ENCODE peak calls at places on chromosome 9, in five cellular contexts. E is HepG2, O is GM23338, H is SK-N-SH, W is K562. D is an unnamed sample.
A peak's percentile ranks its signal among the peaks of the same experiment; 100 is the strongest.

GRCh38 chr9:127122176-127123151 is at the start of gene ANGPTL2:
- DNase-seq in E (peak; percentile 43), O (peak; percentile 92), H (peak; percentile 94), W (no peak), D (no peak)

GRCh38 chr9:99634185-99634584 is 187.5 kb upstream of the NR4A3 start:
- DNase-seq in E (no peak), O (no peak), H (no peak), W (no peak), D (no peak)

GRCh38 chr9:36874921-36875320 is 159.1 kb downstream of the PAX5 start:
- DNase-seq in E (no peak), O (no peak), H (no peak), W (no peak), D (no peak)

GRCh38 chr9:85237478-85237877 is 504.3 kb downstream of the AGTPBP1 start:
- DNase-seq in E (no peak), O (no peak), H (no peak), W (no peak), D (no peak)

GRCh38 chr9:121336705-121337104 is 33.3 kb downstream of the STOM start:
- DNase-seq in E (no peak), O (no peak), H (peak; percentile 54), W (no peak), D (no peak)

GRCh38 chr9:130624154-130624553 is 40.2 kb upstream of the PRDM12 start:
- DNase-seq in E (peak; percentile 16), O (no peak), H (no peak), W (no peak), D (no peak)

GRCh38 chr9:93673271-93673843 is 97.0 kb downstream of the PHF2 start:
- DNase-seq in E (no peak), O (no peak), H (peak; percentile 35), W (no peak), D (no peak)

GRCh38 chr9:109171926-109172325 is 4.9 kb upstream of the FRRS1L start:
- DNase-seq in E (no peak), O (no peak), H (no peak), W (peak; percentile 29), D (no peak)

GRCh38 chr9:110180713-110181434 is 27.1 kb downstream of the C9orf152 start:
- DNase-seq in E (peak; percentile 83), O (peak; percentile 31), H (no peak), W (no peak), D (peak; percentile 32)

GRCh38 chr9:7185612-7186011 is 427.8 kb downstream of the KDM4C start:
- DNase-seq in E (peak; percentile 42), O (peak; percentile 67), H (no peak), W (no peak), D (peak; percentile 7)

GRCh38 chr9:127204771-127205470 is 59.7 kb upstream of the GARNL3 start:
- DNase-seq in E (peak; percentile 31), O (peak; percentile 44), H (peak; percentile 62), W (peak; percentile 49), D (no peak)

GRCh38 chr9:68678430-68678829 is 26.6 kb upstream of the PIP5K1B start:
- DNase-seq in E (peak; percentile 46), O (peak; percentile 73), H (peak; percentile 4), W (peak; percentile 40), D (no peak)

GRCh38 chr9:125399666-125400065 is 138.0 kb downstream of the GAPVD1 start:
- DNase-seq in E (no peak), O (no peak), H (no peak), W (no peak), D (no peak)

GRCh38 chr9:130474131-130474530 is 29.4 kb downstream of the ASS1 start:
- DNase-seq in E (no peak), O (no peak), H (no peak), W (no peak), D (no peak)

GRCh38 chr9:135602789-135603481 is 36.4 kb downstream of the GLT6D1 start:
- DNase-seq in E (no peak), O (peak; percentile 69), H (peak; percentile 68), W (peak; percentile 62), D (peak; percentile 45)

GRCh38 chr9:137685886-137686420 is 67.1 kb downstream of the EHMT1 start:
- DNase-seq in E (no peak), O (no peak), H (no peak), W (no peak), D (no peak)

GRCh38 chr9:137688725-137689124 is 69.9 kb downstream of the EHMT1 start:
- DNase-seq in E (peak; percentile 79), O (no peak), H (no peak), W (peak; percentile 45), D (no peak)

GRCh38 chr9:137690939-137691647 is 72.3 kb downstream of the EHMT1 start:
- DNase-seq in E (no peak), O (no peak), H (no peak), W (no peak), D (no peak)

GRCh38 chr9:137689745-137690529 is 71.1 kb downstream of the EHMT1 start:
- DNase-seq in E (peak; percentile 73), O (no peak), H (no peak), W (no peak), D (no peak)

GRCh38 chr9:137688261-137688660 is 69.5 kb downstream of the EHMT1 start:
- DNase-seq in E (no peak), O (no peak), H (no peak), W (no peak), D (no peak)
- TF ChIP-seq REST in E (no peak), O (no peak), H (no peak), W (no peak), D (no peak)

GRCh38 chr9:21883642-21884041 is 81.2 kb downstream of the MTAP start:
- DNase-seq in E (no peak), O (peak; percentile 52), H (no peak), W (no peak), D (no peak)
- TF ChIP-seq POLR2AphosphoS5 in E (no peak), O (no peak), H (no peak), W (no peak), D (no peak)

DNA sequence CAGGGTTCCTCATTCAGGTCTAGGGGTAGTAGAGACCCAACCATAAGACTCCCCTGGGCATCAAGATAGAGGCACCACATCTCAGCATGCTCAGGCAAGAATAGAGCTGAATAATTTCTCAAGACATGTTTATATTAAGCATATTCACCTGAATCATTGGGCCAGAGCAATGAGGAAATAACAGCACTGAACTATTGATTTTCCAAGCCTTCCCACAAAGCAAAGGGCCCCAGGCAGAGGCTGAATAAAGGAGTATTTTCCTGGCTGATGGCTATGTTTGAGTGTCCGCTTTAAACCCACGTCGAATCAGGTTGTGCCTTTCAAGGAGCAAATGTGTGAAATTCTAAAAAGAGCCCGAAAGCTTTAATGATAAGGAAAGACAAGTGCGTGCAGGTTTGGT is 129.2 kb downstream of the HSD17B3 start:
- DNase-seq in E (no peak), O (no peak), H (no peak), W (no peak), D (no peak)
- H3K4me1 ChIP-seq in E (peaks cover 46% of the 10 kb centered on the region), O (peaks cover 13% of the 10 kb centered on the region), H (no peaks in the 10 kb centered on the region), W (no peaks in the 10 kb centered on the region), D (no peaks in the 10 kb centered on the region)

GRCh38 chr9:134317431-134318414 is 8.5 kb upstream of the RXRA start:
- DNase-seq in E (no peak), O (no peak), H (no peak), W (no peak), D (no peak)

GRCh38 chr9:134318481-134318891 is 7.8 kb upstream of the RXRA start:
- DNase-seq in E (no peak), O (no peak), H (no peak), W (no peak), D (no peak)

GRCh38 chr9:134315716-134316443 is 10.4 kb upstream of the RXRA start:
- DNase-seq in E (no peak), O (no peak), H (no peak), W (no peak), D (no peak)

GRCh38 chr9:134314950-134315715 is 11.1 kb upstream of the RXRA start:
- DNase-seq in E (no peak), O (no peak), H (no peak), W (no peak), D (no peak)

DNA sequence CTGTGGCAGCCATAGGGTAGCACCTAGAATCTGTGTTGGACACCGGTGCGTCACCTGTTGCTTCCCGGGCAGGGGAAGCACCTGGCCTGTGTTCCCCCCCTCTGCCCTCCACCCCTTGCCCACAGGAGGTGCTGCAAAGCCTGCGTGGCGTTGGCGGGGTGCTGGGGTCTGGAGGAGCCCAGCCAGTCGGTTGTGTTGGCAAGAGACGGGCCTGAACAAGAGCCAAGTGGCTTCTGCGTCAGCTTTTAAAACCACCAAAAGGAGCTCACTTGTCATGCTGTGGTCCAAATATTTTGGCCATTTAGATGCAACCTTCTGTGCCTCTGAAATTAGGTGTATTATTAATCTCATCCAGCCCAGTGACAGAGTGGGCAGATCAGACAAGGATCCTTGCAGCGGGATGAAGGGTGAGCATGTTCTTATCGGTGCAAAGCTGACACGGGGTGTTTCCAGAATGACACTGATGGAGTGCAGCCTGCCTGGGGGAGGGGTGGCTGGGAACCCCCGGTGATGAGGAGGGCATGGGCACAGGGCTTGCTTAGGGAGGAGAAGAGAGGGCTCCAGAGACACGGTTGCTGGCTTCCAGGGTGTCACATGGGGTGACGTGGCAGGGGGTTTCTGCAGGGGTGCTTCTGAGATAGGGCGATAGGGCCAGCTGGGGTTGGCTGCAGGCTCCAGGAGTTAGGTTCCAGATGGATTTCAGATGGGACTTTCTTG is 9.7 kb upstream of the RXRA start:
- DNase-seq in E (no peak), O (no peak), H (peak; percentile 87), W (peak; percentile 51), D (no peak)
- TF ChIP-seq REST in E (no peak), O (no peak), H (no peak), W (no peak), D (no peak)

GRCh38 chr9:97740848-97741821 is 44.0 kb upstream of the XPA start:
- DNase-seq in E (no peak), O (peak; percentile 89), H (peak; percentile 75), W (peak; percentile 46), D (no peak)
- TF ChIP-seq POLR2AphosphoS5 in E (no peak), O (peak; percentile 50), H (no peak), W (no peak), D (no peak)

DNA sequence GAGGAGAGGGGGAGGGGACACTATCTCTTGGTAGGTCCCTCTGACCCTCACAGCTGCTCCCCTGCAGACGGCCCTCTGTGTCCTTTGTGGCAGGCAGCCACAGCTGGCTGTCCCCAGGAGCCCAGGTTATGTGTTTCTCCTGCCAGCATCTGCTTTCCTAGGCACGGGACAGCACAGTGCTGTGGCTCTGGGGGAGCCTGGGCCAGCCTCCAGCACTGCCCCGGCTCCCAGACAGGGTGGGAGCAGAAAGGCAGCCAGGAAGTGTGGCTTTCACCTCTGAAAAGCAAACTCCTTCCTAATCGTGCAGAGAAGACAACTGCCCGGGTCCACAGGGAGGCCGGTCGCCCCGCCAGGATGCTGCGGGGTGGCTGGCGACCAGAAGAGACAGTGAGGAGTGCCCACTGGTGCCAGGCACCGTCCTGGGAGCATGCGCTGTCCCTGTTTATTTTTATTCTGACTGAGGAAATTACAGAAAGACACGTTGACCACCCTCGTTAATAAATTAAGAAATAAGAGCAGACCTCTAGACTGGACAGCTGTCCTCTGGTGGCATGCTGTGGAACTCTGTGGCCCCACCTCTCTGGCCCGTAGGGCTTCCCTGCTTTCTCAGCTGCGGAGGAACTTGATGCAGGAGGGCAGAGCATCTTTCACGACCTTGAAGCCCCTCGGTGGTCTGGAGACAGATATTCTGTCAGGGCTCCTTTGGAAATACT is 240.3 kb downstream of the FANCC start:
- DNase-seq in E (no peak), O (no peak), H (no peak), W (no peak), D (no peak)
- H3K4me1 ChIP-seq in E (peaks cover 19% of the 10 kb centered on the region), O (peaks cover 8% of the 10 kb centered on the region), H (no peaks in the 10 kb centered on the region), W (no peaks in the 10 kb centered on the region), D (no peaks in the 10 kb centered on the region)

DNA sequence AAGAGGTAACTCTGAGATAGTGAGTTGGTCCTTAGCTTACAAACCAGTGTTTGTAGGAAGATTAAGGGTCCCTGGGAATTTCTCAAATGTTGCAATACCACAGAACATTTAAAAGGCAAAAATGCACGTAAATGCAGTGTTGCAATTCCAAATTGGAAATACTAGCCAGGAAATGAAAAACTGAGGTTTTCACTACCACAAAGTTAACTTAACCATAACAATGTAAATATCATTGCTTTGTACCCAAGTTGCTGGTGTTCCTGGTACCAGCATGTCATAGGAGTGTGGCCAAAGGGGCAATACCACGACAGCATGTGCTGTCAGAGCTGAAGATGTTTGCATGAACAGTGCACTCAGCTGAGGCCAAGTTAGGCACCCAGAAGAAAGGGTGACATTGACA is 382.9 kb downstream of the GLIS3 start:
- DNase-seq in E (no peak), O (no peak), H (no peak), W (no peak), D (no peak)
- TF ChIP-seq REST in E (no peak), O (no peak), H (no peak), W (no peak), D (no peak)